ENCODE peak calls at places on chromosomes 5 and 9, in five cellular contexts. J, B, W, U and C are unnamed samples.
A peak's percentile ranks its signal among the peaks of the same experiment; 100 is the strongest.

GRCh38 chr9:117088786-117089185 is 326.1 kb downstream of the ASTN2 start:
- DNase-seq in J (no peak), B (no peak), W (no peak), U (no peak), C (no peak)

GRCh38 chr5:143506881-143507552 is 103.5 kb upstream of the NR3C1 start:
- DNase-seq in J (no peak), B (peak; percentile 55), W (peak; percentile 62), U (peak; percentile 81), C (peak; percentile 62)

GRCh38 chr5:128596071-128596470 is 58.0 kb upstream of the FBN2 start:
- DNase-seq in J (no peak), B (no peak), W (no peak), U (no peak), C (no peak)

GRCh38 chr9:10876333-10876732 is 263.5 kb upstream of the PTPRD start:
- DNase-seq in J (no peak), B (no peak), W (no peak), U (no peak), C (no peak)

GRCh38 chr5:32760091-32760509 is 49.0 kb downstream of the NPR3 start:
- DNase-seq in J (no peak), B (peak; percentile 35), W (peak; percentile 46), U (peak; percentile 93), C (peak; percentile 84)

GRCh38 chr5:168118042-168118668 is 173.3 kb upstream of the WWC1 start:
- DNase-seq in J (no peak), B (no peak), W (no peak), U (no peak), C (no peak)

GRCh38 chr5:57718155-57718554 is 235.5 kb upstream of the ACTBL2 start:
- DNase-seq in J (no peak), B (no peak), W (no peak), U (no peak), C (no peak)

GRCh38 chr5:27312291-27312690 is 273.9 kb upstream of the CDH9 start:
- DNase-seq in J (no peak), B (no peak), W (no peak), U (no peak), C (no peak)

GRCh38 chr9:94804316-94804715 is 77.8 kb downstream of the AOPEP start:
- DNase-seq in J (no peak), B (no peak), W (no peak), U (no peak), C (no peak)

GRCh38 chr5:156253130-156253529 is 73.8 kb upstream of the SGCD start:
- DNase-seq in J (no peak), B (no peak), W (no peak), U (no peak), C (no peak)

GRCh38 chr5:133709074-133709676 is 96.8 kb upstream of the FSTL4 start:
- DNase-seq in J (no peak), B (no peak), W (no peak), U (no peak), C (no peak)

GRCh38 chr5:150490296-150490669 is 17.6 kb upstream of the NDST1 start:
- DNase-seq in J (no peak), B (no peak), W (no peak), U (no peak), C (no peak)

GRCh38 chr9:120043448-120043847 is 536.5 kb downstream of the CDK5RAP2 start:
- DNase-seq in J (no peak), B (peak; percentile 12), W (no peak), U (no peak), C (no peak)

GRCh38 chr5:150464554-150465012 is 15.0 kb upstream of the RPS14 start:
- DNase-seq in J (no peak), B (no peak), W (no peak), U (no peak), C (no peak)

GRCh38 chr9:84851935-84852585 is 182.5 kb downstream of the NTRK2 start:
- DNase-seq in J (no peak), B (peak; percentile 83), W (peak; percentile 37), U (no peak), C (no peak)

GRCh38 chr5:30401479-30402058 is 791.9 kb upstream of the CDH6 start:
- DNase-seq in J (no peak), B (peak; percentile 68), W (peak; percentile 61), U (peak; percentile 7), C (peak; percentile 23)

GRCh38 chr9:134635431-134636141 is 6.0 kb upstream of the COL5A1 start:
- DNase-seq in J (no peak), B (no peak), W (no peak), U (no peak), C (no peak)

GRCh38 chr9:10651012-10651411 is 38.2 kb upstream of the PTPRD start:
- DNase-seq in J (no peak), B (no peak), W (no peak), U (no peak), C (no peak)

GRCh38 chr5:103565711-103566110 is 3.1 kb upstream of the NUDT12 start:
- DNase-seq in J (no peak), B (no peak), W (no peak), U (no peak), C (no peak)

GRCh38 chr9:107484117-107484723 is 5.3 kb downstream of the KLF4 start:
- DNase-seq in J (no peak), B (peak; percentile 90), W (no peak), U (peak; percentile 59), C (no peak)

GRCh38 chr5:1781107-1781506 is 18.5 kb downstream of the MRPL36 start:
- DNase-seq in J (no peak), B (no peak), W (no peak), U (no peak), C (no peak)

GRCh38 chr5:73540192-73540591 is 25.2 kb downstream of the ANKRA2 start:
- DNase-seq in J (no peak), B (no peak), W (peak; percentile 41), U (no peak), C (no peak)

GRCh38 chr5:55211184-55211874 is 15.8 kb downstream of the MCIDAS start:
- DNase-seq in J (no peak), B (peak; percentile 91), W (no peak), U (no peak), C (no peak)

GRCh38 chr5:175098301-175098700 is 345.7 kb downstream of the DRD1 start:
- DNase-seq in J (no peak), B (no peak), W (no peak), U (no peak), C (no peak)

GRCh38 chr5:114243281-114243982 is 118.4 kb upstream of the KCNN2 start:
- DNase-seq in J (no peak), B (no peak), W (peak; percentile 12), U (peak; percentile 87), C (no peak)

GRCh38 chr5:32020971-32021370 is 153.1 kb downstream of the GOLPH3 start:
- DNase-seq in J (no peak), B (no peak), W (no peak), U (no peak), C (no peak)

GRCh38 chr9:6552033-6552737 is 93.3 kb downstream of the GLDC start:
- DNase-seq in J (no peak), B (no peak), W (no peak), U (peak; percentile 69), C (no peak)

GRCh38 chr9:73148447-73148937 is 3.2 kb upstream of the ANXA1 start:
- DNase-seq in J (no peak), B (no peak), W (no peak), U (no peak), C (no peak)

GRCh38 chr9:129458155-129458661 is 162.7 kb downstream of the C9orf50 start:
- DNase-seq in J (peak; percentile 56), B (no peak), W (no peak), U (no peak), C (no peak)

GRCh38 chr9:110745656-110746055 is 77.1 kb downstream of the MUSK start:
- DNase-seq in J (no peak), B (no peak), W (no peak), U (no peak), C (no peak)